ENCODE peak calls at places on chromosome 4, in seven cellular contexts. C, P, A, K, I, B and Y are unnamed samples.
A peak's percentile ranks its signal among the peaks of the same experiment; 100 is the strongest.

GRCh38 chr4:162131256-162131655 is 32.5 kb downstream of the FSTL5 start:
- DNase-seq in P (no peak), I (no peak), A (no peak), C (no peak), B (no peak), K (no peak), Y (no peak)

GRCh38 chr4:156293657-156294297 is 340.1 kb upstream of the CTSO start:
- DNase-seq in A (peak; percentile 79), P (no peak), K (no peak), B (no peak), I (no peak), C (no peak), Y (no peak)

GRCh38 chr4:121656269-121656641 is 40.5 kb downstream of the ANXA5 start:
- DNase-seq in A (peak; percentile 69), I (peak; percentile 82), P (peak; percentile 51), K (peak; percentile 70), C (peak; percentile 10), B (peak; percentile 60), Y (no peak)

GRCh38 chr4:158560284-158560683 is 38.6 kb downstream of the RXFP1 start:
- DNase-seq in C (no peak), K (no peak), P (no peak), I (no peak), B (no peak), A (no peak), Y (no peak)

GRCh38 chr4:39045791-39046221 is 13.6 kb upstream of the TMEM156 start:
- DNase-seq in B (no peak), P (no peak), I (peak; percentile 80), K (no peak), C (no peak), A (peak; percentile 49), Y (no peak)

GRCh38 chr4:174658246-174658645 is 136.0 kb upstream of the HPGD start:
- DNase-seq in C (no peak), A (no peak), B (no peak), K (peak; percentile 16), P (no peak), I (no peak), Y (no peak)

GRCh38 chr4:15868065-15868464 is 70.5 kb downstream of the FGFBP1 start:
- DNase-seq in P (peak; percentile 53), I (no peak), B (no peak), A (peak; percentile 66), K (peak; percentile 45), C (no peak), Y (no peak)

GRCh38 chr4:122652379-122652778 is 31.5 kb upstream of the IL21 start:
- DNase-seq in I (peak; percentile 85), C (peak; percentile 13), B (no peak), P (no peak), A (peak; percentile 71), K (peak; percentile 40), Y (peak; percentile 13)

GRCh38 chr4:158809611-158810486 is 41.0 kb downstream of the FNIP2 start:
- DNase-seq in K (peak; percentile 54), I (peak; percentile 69), B (peak; percentile 43), A (peak; percentile 90), C (peak; percentile 43), P (peak; percentile 51), Y (no peak)

GRCh38 chr4:8394125-8394524 is 46.4 kb downstream of the ACOX3 start:
- DNase-seq in C (peak; percentile 49), A (peak; percentile 66), P (peak; percentile 77), K (no peak), I (no peak), B (peak; percentile 79), Y (no peak)

GRCh38 chr4:8391972-8392371 is 48.6 kb downstream of the ACOX3 start:
- DNase-seq in P (peak; percentile 47), K (no peak), C (peak; percentile 53), I (peak; percentile 72), A (peak; percentile 87), B (peak; percentile 78), Y (no peak)

GRCh38 chr4:8394806-8395205 is 45.7 kb downstream of the ACOX3 start:
- DNase-seq in A (no peak), P (no peak), B (no peak), C (no peak), K (no peak), I (no peak), Y (no peak)

GRCh38 chr4:8392591-8393190 is 47.8 kb downstream of the ACOX3 start:
- DNase-seq in C (no peak), A (peak; percentile 51), K (peak; percentile 30), B (no peak), I (no peak), P (no peak), Y (peak; percentile 38)

GRCh38 chr4:8393593-8394038 is 46.9 kb downstream of the ACOX3 start:
- DNase-seq in C (peak; percentile 53), B (peak; percentile 74), A (peak; percentile 98), P (peak; percentile 81), I (no peak), K (peak; percentile 48), Y (no peak)
- H3K36me3 ChIP-seq in C (peaks cover 10% of the 10 kb centered on the region), B (peaks cover 3% of the 10 kb centered on the region), A (peaks cover 5% of the 10 kb centered on the region), P (peaks cover 76% of the 10 kb centered on the region), I (no peaks in the 10 kb centered on the region), K (peaks cover 5% of the 10 kb centered on the region), Y (peaks cover 8% of the 10 kb centered on the region)

GRCh38 chr4:70833701-70834100 is 6.0 kb downstream of the GRSF1 start:
- DNase-seq in K (no peak), P (no peak), A (peak; percentile 33), C (no peak), B (no peak), I (no peak), Y (no peak)

GRCh38 chr4:70829015-70829414 is 10.7 kb downstream of the GRSF1 start:
- DNase-seq in P (no peak), K (no peak), B (no peak), C (no peak), I (no peak), A (no peak), Y (no peak)

GRCh38 chr4:70829492-70829891 is 10.2 kb downstream of the GRSF1 start:
- DNase-seq in I (no peak), A (no peak), K (no peak), C (no peak), B (no peak), P (no peak), Y (no peak)

GRCh38 chr4:70830054-70830453 is 9.6 kb downstream of the GRSF1 start:
- DNase-seq in C (no peak), B (no peak), P (no peak), A (no peak), I (no peak), K (no peak), Y (no peak)

DNA sequence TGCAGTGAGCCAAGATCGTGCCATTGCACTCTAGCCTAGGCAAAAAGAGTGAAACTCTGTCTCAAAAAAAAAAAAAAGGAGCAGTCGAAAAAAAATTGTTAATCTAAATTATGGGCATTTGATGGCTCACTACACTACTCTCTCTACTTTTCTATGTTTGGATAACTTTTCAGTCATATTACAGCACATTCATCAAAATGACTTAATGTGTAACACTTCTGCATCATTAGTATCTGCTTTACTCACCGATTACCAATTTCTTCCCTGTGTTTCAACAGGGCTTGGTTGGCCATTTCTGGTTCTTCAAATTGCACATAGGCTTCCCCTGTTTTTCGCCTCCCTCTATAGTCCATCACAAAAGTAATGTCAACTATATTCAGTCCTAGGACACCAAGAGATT is 8.4 kb downstream of the GRSF1 start:
- DNase-seq in A (no peak), C (no peak), B (no peak), I (no peak), K (no peak), P (no peak), Y (no peak)
- H3K36me3 ChIP-seq in A (peaks cover 69% of the 10 kb centered on the region), C (peaks cover 63% of the 10 kb centered on the region), B (peaks cover 46% of the 10 kb centered on the region), I (peaks cover 44% of the 10 kb centered on the region), K (peaks cover 16% of the 10 kb centered on the region), P (peaks cover 71% of the 10 kb centered on the region), Y (peaks cover 30% of the 10 kb centered on the region)

GRCh38 chr4:55723403-55723802 is 87.3 kb upstream of the NMU start:
- DNase-seq in I (peak; percentile 7), C (no peak), A (no peak), B (no peak), P (no peak), K (no peak), Y (no peak)
- H3K36me3 ChIP-seq in I (no peaks in the 10 kb centered on the region), C (no peaks in the 10 kb centered on the region), A (no peaks in the 10 kb centered on the region), B (no peaks in the 10 kb centered on the region), P (no peaks in the 10 kb centered on the region), K (no peaks in the 10 kb centered on the region), Y (no peaks in the 10 kb centered on the region)

GRCh38 chr4:179521937-179522336 is 2079.7 kb upstream of the AGA start:
- DNase-seq in B (no peak), I (no peak), A (no peak), C (no peak), P (no peak), K (no peak), Y (no peak)
- H3K36me3 ChIP-seq in B (no peaks in the 10 kb centered on the region), I (no peaks in the 10 kb centered on the region), A (no peaks in the 10 kb centered on the region), C (no peaks in the 10 kb centered on the region), P (no peaks in the 10 kb centered on the region), K (no peaks in the 10 kb centered on the region), Y (no peaks in the 10 kb centered on the region)